ENCODE peak calls at places on chromosomes 3 and 15, in six cellular contexts. D is C1 segment of cervical spinal cord; X is GM12865; T is NCI-H2081; V is activated CD8-positive, alpha-beta memory T cell treated with anti-CD3 and anti-CD28 coated beads for 1 hour; P is cardiac fibroblast. E is an unnamed sample.

GRCh38 chr3:67006460-67006859 is 8.4 kb downstream of the KBTBD8 start:
- DNase-seq in X (no peak), P (peak; percentile 24), T (no peak), D (no peak), V (no peak), E (no peak)

GRCh38 chr3:43257850-43258249 is 28.5 kb upstream of the SNRK start:
- DNase-seq in T (no peak), X (no peak), D (no peak), V (no peak), P (no peak), E (no peak)

GRCh38 chr3:67946446-67946845 is 292.0 kb upstream of the SUCLG2 start:
- DNase-seq in P (no peak), V (no peak), T (no peak), D (no peak), X (no peak), E (no peak)

GRCh38 chr15:79394231-79394630 is 37.9 kb upstream of the MINAR1 start:
- DNase-seq in V (no peak), P (peak; percentile 46), T (no peak), X (no peak), D (no peak), E (no peak)

GRCh38 chr3:125142418-125142778 is 70.2 kb downstream of the SLC12A8 start:
- DNase-seq in D (no peak), P (no peak), X (peak; percentile 74), V (no peak), T (no peak), E (no peak)

GRCh38 chr15:101025116-101025885 is 106.1 kb downstream of the LRRK1 start:
- DNase-seq in D (no peak), V (no peak), X (no peak), P (no peak), T (no peak), E (no peak)

GRCh38 chr15:98444067-98444600 is 204.2 kb upstream of the IGF1R start:
- DNase-seq in X (no peak), D (no peak), V (no peak), P (no peak), T (no peak), E (no peak)

GRCh38 chr3:72100626-72101187 is 315.8 kb upstream of the PROK2 start:
- DNase-seq in X (peak; percentile 92), P (peak; percentile 92), T (no peak), D (peak; percentile 11), V (peak; percentile 67), E (no peak)

GRCh38 chr3:101036213-101036618 is 43.0 kb upstream of the ABI3BP start:
- DNase-seq in D (no peak), T (no peak), V (no peak), X (no peak), P (peak; percentile 93), E (peak; percentile 99)

GRCh38 chr15:60444289-60444912 is 34.5 kb downstream of the ICE2 start:
- DNase-seq in V (no peak), X (no peak), D (no peak), T (no peak), P (peak; percentile 61), E (peak; percentile 43)

GRCh38 chr3:107242579-107242978 is 134.7 kb upstream of the CCDC54 start:
- DNase-seq in V (no peak), D (no peak), T (no peak), P (no peak), X (no peak), E (no peak)

GRCh38 chr3:171684226-171684625 is 126.1 kb downstream of the PLD1 start:
- DNase-seq in X (no peak), D (no peak), P (no peak), V (no peak), T (no peak), E (no peak)

GRCh38 chr15:91235376-91235775 is 135.3 kb downstream of the SV2B start:
- DNase-seq in T (no peak), V (no peak), D (no peak), X (no peak), P (no peak), E (no peak)

GRCh38 chr3:127598841-127599570 is 795 bp downstream of the MCM2 start:
- DNase-seq in T (no peak), P (no peak), D (no peak), V (no peak), X (no peak), E (no peak)

GRCh38 chr3:133965033-133965570 is 64.6 kb downstream of the SLCO2A1 start:
- DNase-seq in P (peak; percentile 21), X (no peak), T (no peak), D (no peak), V (no peak), E (no peak)

GRCh38 chr15:71443538-71443937 is 328.3 kb downstream of the THSD4 start:
- DNase-seq in V (peak; percentile 8), P (peak; percentile 63), X (peak; percentile 49), T (peak; percentile 23), D (no peak), E (no peak)

GRCh38 chr3:112539825-112540517 is 21.8 kb downstream of the ATG3 start:
- DNase-seq in V (no peak), P (no peak), D (no peak), X (peak; percentile 54), T (no peak), E (no peak)

GRCh38 chr3:189841474-189842205 is 210.5 kb downstream of the TP63 start:
- DNase-seq in V (no peak), P (no peak), D (no peak), T (no peak), X (peak; percentile 78), E (peak; percentile 39)

GRCh38 chr15:81196576-81197254 is at the start of gene IL16:
- DNase-seq in V (no peak), X (no peak), D (peak; percentile 13), P (no peak), T (no peak), E (no peak)

GRCh38 chr15:52680041-52680391 is 828 bp upstream of the ATOSA start:
- DNase-seq in P (peak; percentile 15), X (peak; percentile 9), V (no peak), T (no peak), D (no peak), E (no peak)

GRCh38 chr3:130395916-130396315 is 50.4 kb downstream of the COL6A5 start:
- DNase-seq in P (peak; percentile 39), V (no peak), T (no peak), X (no peak), D (no peak), E (peak; percentile 73)

GRCh38 chr3:49158108-49158709 is 7.9 kb downstream of the CCDC71 start:
- DNase-seq in X (peak; percentile 57), V (peak; percentile 39), D (no peak), P (peak; percentile 25), T (no peak), E (peak; percentile 22)

GRCh38 chr15:89781891-89782618 is 5.9 kb downstream of the MESP2 start:
- DNase-seq in V (no peak), P (peak; percentile 65), T (no peak), D (no peak), X (peak; percentile 59), E (peak; percentile 71)

GRCh38 chr3:125126323-125126722 is 70.5 kb upstream of the HEG1 start:
- DNase-seq in X (no peak), V (no peak), P (no peak), D (no peak), T (no peak), E (no peak)

GRCh38 chr15:93982226-93982641 is 249.1 kb upstream of the MCTP2 start:
- DNase-seq in V (no peak), P (no peak), X (no peak), D (no peak), T (no peak), E (no peak)

GRCh38 chr15:98951493-98952320 is 55.9 kb downstream of the PGPEP1L start:
- DNase-seq in X (no peak), P (no peak), T (no peak), V (no peak), D (no peak), E (no peak)

GRCh38 chr3:25843332-25843731 is 53.4 kb downstream of the OXSM start:
- DNase-seq in X (no peak), V (no peak), D (no peak), P (no peak), T (no peak), E (no peak)

GRCh38 chr3:190562866-190563525 is 49.1 kb downstream of the IL1RAP start:
- DNase-seq in X (no peak), T (no peak), P (peak; percentile 34), V (no peak), D (no peak), E (no peak)

GRCh38 chr15:40338921-40339620 is 1.7 kb downstream of the CCDC9B start:
- DNase-seq in D (no peak), P (peak; percentile 72), V (no peak), X (no peak), T (no peak), E (peak; percentile 94)

E was measured in RCC 7860.